ENCODE peak calls at places on chromosomes 7 and 10, in eight cellular contexts. W is transverse colon, T is HCT116, Y is GM12878, X is sigmoid colon, G is stomach, L is K562, A is HepG2. C is an unnamed sample.

GRCh38 chr7:131909151-131909768 is 352.8 kb upstream of the PODXL start:
- DNase-seq in W (peak; percentile 13), T (no peak), Y (no peak), X (no peak), G (no peak), L (no peak), A (no peak), C (no peak)

GRCh38 chr7:16646427-16647081 is 573 bp downstream of the BZW2 start:
- DNase-seq in W (peak; percentile 17), T (no peak), Y (no peak), X (no peak), G (no peak), L (no peak), A (no peak), C (no peak)

GRCh38 chr10:8913720-8914119 is 859.2 kb downstream of the GATA3 start:
- DNase-seq in W (no peak), T (no peak), Y (no peak), X (no peak), G (no peak), L (no peak), A (no peak), C (no peak)

GRCh38 chr10:131588704-131589220 is 277.2 kb upstream of the TCERG1L start:
- DNase-seq in W (no peak), T (no peak), Y (no peak), X (no peak), G (no peak), L (no peak), A (no peak), C (no peak)

GRCh38 chr10:53894145-53894544 is 906.9 kb downstream of the PCDH15 start:
- DNase-seq in W (no peak), T (no peak), Y (no peak), X (no peak), G (no peak), L (no peak), A (peak; percentile 30), C (no peak)

GRCh38 chr10:7671121-7671520 is 4.4 kb upstream of the ITIH5 start:
- DNase-seq in W (no peak), T (no peak), Y (no peak), X (no peak), G (no peak), L (no peak), A (no peak), C (no peak)

GRCh38 chr10:90484518-90484917 is 373.3 kb downstream of the HTR7 start:
- DNase-seq in W (no peak), T (no peak), Y (no peak), X (no peak), G (no peak), L (no peak), A (no peak), C (no peak)

GRCh38 chr7:7911339-7911738 is 57.3 kb upstream of the GLCCI1 start:
- DNase-seq in W (no peak), T (no peak), Y (no peak), X (no peak), G (no peak), L (no peak), A (peak; percentile 94), C (no peak)

GRCh38 chr10:119028900-119029612 is 458 bp upstream of the NANOS1 start:
- DNase-seq in W (peak; percentile 89), T (peak; percentile 85), Y (peak; percentile 35), X (peak; percentile 95), G (peak; percentile 89), L (peak; percentile 97), A (peak; percentile 84), C (peak; percentile 82)

GRCh38 chr10:78267070-78267469 is 233.4 kb downstream of the RPS24 start:
- DNase-seq in W (no peak), T (no peak), Y (no peak), X (no peak), G (no peak), L (no peak), A (no peak), C (no peak)

GRCh38 chr7:144027070-144027469 is 21.7 kb upstream of the OR2A5 start:
- DNase-seq in W (no peak), T (peak; percentile 28), Y (no peak), X (no peak), G (no peak), L (no peak), A (peak; percentile 9), C (no peak)

GRCh38 chr10:62806246-62806645 is 1.7 kb downstream of the ADO start:
- DNase-seq in W (no peak), T (no peak), Y (no peak), X (no peak), G (no peak), L (no peak), A (no peak), C (no peak)

GRCh38 chr7:20350518-20350951 is 19.8 kb downstream of the ITGB8 start:
- DNase-seq in W (peak; percentile 29), T (no peak), Y (no peak), X (peak; percentile 70), G (no peak), L (no peak), A (no peak), C (no peak)
- H3K4me3 ChIP-seq in W (no peak overlapping the region), T (no peak overlapping the region), Y (no peak overlapping the region), X (no peak overlapping the region), G (no peak overlapping the region), L (no peak overlapping the region), A (no peak overlapping the region), C (peak overlapping the region; percentile 17)

GRCh38 chr10:44982496-44982895 is 3.9 kb upstream of the DEPP1 start:
- DNase-seq in W (no peak), T (no peak), Y (no peak), X (peak; percentile 67), G (no peak), L (no peak), A (no peak), C (no peak)

GRCh38 chr10:44982114-44982460 is 3.5 kb upstream of the DEPP1 start:
- DNase-seq in W (no peak), T (no peak), Y (no peak), X (peak; percentile 72), G (no peak), L (no peak), A (no peak), C (no peak)

GRCh38 chr10:44983066-44983894 is 4.7 kb upstream of the DEPP1 start:
- DNase-seq in W (no peak), T (no peak), Y (no peak), X (peak; percentile 59), G (no peak), L (no peak), A (no peak), C (no peak)

GRCh38 chr10:44980309-44981171 is 1.9 kb upstream of the DEPP1 start:
- DNase-seq in W (no peak), T (no peak), Y (no peak), X (peak; percentile 66), G (no peak), L (no peak), A (peak; percentile 97), C (no peak)

GRCh38 chr10:44981172-44982113 is 2.8 kb upstream of the DEPP1 start:
- DNase-seq in W (no peak), T (peak; percentile 73), Y (no peak), X (peak; percentile 83), G (no peak), L (no peak), A (peak; percentile 86), C (no peak)
- H3K4me1 ChIP-seq in W (peaks cover 38% of the 10 kb centered on the region), T (peaks cover 41% of the 10 kb centered on the region), Y (peaks cover 39% of the 10 kb centered on the region), X (peaks cover 68% of the 10 kb centered on the region), G (peaks cover 74% of the 10 kb centered on the region), L (peaks cover 47% of the 10 kb centered on the region), A (peaks cover 69% of the 10 kb centered on the region), C (peaks cover 16% of the 10 kb centered on the region)

GRCh38 chr10:111488668-111489067 is 411.8 kb downstream of the ADRA2A start:
- DNase-seq in W (no peak), T (no peak), Y (no peak), X (no peak), G (no peak), L (no peak), A (no peak), C (no peak)

GRCh38 chr10:111498560-111498959 is 421.7 kb downstream of the ADRA2A start:
- DNase-seq in W (no peak), T (no peak), Y (no peak), X (no peak), G (no peak), L (no peak), A (no peak), C (no peak)

GRCh38 chr10:111491154-111491553 is 414.3 kb downstream of the ADRA2A start:
- DNase-seq in W (no peak), T (no peak), Y (no peak), X (no peak), G (no peak), L (no peak), A (no peak), C (no peak)

GRCh38 chr10:111493024-111493625 is 416.3 kb downstream of the ADRA2A start:
- DNase-seq in W (no peak), T (no peak), Y (no peak), X (no peak), G (no peak), L (no peak), A (no peak), C (no peak)
- TF ChIP-seq POLR2AphosphoS5 in W (no peak), T (no peak), Y (no peak), X (no peak), G (no peak), L (no peak), A (no peak), C (no peak)

GRCh38 chr7:867001-867405 is 9.4 kb upstream of the GET4 start:
- DNase-seq in W (peak; percentile 60), T (no peak), Y (no peak), X (peak; percentile 93), G (peak; percentile 86), L (no peak), A (no peak), C (peak; percentile 90)

GRCh38 chr7:865921-866320 is 10.4 kb upstream of the GET4 start:
- DNase-seq in W (no peak), T (no peak), Y (no peak), X (no peak), G (no peak), L (no peak), A (no peak), C (no peak)

GRCh38 chr7:868189-868486 is 8.2 kb upstream of the GET4 start:
- DNase-seq in W (no peak), T (no peak), Y (no peak), X (no peak), G (no peak), L (no peak), A (no peak), C (no peak)

GRCh38 chr7:869348-869747 is 7.0 kb upstream of the GET4 start:
- DNase-seq in W (no peak), T (no peak), Y (no peak), X (no peak), G (no peak), L (no peak), A (no peak), C (no peak)

DNA sequence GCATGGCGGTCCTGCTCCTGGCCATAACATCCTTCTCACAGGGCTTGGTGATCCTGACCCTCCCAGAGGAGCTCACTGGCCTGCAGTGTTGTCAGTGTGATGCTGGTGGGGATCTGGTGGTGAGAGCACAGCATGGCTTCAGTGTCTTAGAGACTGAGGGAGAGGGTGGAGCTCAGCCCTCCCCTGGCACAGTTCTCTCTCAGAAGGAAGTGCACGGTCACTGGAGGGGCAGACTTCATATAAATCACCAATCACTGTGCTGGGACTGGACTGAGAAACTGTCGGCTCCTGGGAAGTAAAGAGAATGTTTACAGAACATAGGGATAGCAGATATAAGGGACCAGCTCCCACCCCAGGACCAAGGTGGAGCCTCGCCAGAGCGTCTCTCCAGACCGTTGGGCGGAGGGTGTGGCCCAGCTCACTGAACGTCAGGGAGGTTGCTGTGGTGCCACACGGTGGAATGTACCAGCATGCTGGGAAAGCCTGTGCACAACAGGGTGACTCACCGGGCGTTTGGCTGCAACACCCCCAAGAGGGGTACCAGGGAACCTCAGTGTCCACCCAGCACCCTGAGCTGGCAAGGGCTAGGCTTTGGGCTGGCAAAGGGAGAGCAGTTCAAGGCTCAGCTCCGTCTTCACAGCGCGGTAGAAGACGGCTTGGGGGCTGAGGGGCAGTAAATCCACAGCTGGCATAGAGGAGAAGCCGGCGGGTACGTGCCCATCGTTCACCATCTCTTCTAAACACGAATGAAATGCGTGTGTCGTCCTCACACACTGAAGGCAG is 8.8 kb upstream of the GET4 start:
- DNase-seq in W (peak; percentile 88), T (no peak), Y (no peak), X (peak; percentile 95), G (peak; percentile 91), L (no peak), A (no peak), C (peak; percentile 79)
- H3K4me3 ChIP-seq in W (no peak overlapping the region), T (no peak overlapping the region), Y (no peak overlapping the region), X (no peak overlapping the region), G (no peak overlapping the region), L (no peak overlapping the region), A (no peak overlapping the region), C (peak overlapping the region; percentile 9)